ENCODE peak calls at places on chromosomes 2 and 18, in four cellular contexts. B is M059J; R is myocyte; U is activated naive CD8-positive, alpha-beta T cell treated with anti-CD3 and anti-CD28 coated beads, Interleukin-2, amount 50 U/mL, for 24 hours. K is an unnamed sample.

GRCh38 chr2:218962859-218963492 is 3.5 kb downstream of the CDK5R2 start:
- DNase-seq in B (peak), R (peak), U (peak), K (peak)

GRCh38 chr2:102301867-102302362 is 9.4 kb upstream of the IL1RL1 start:
- DNase-seq in R (peak), U (peak), B (no peak), K (peak)

GRCh38 chr2:17326717-17327116 is 191.5 kb downstream of the RAD51AP2 start:
- DNase-seq in B (no peak), U (no peak), R (no peak), K (no peak)

GRCh38 chr2:109719871-109720270 is 74.2 kb upstream of the RGPD5 start:
- DNase-seq in U (no peak), B (no peak), R (peak), K (peak)

GRCh38 chr2:151465771-151466170 is 56.1 kb downstream of the RIF1 start:
- DNase-seq in R (no peak), B (no peak), U (no peak), K (no peak)

GRCh38 chr2:221780281-221780688 is 208.2 kb upstream of the EPHA4 start:
- DNase-seq in U (no peak), R (no peak), B (peak), K (no peak)

GRCh38 chr2:136980303-136980702 is 215.0 kb downstream of the THSD7B start:
- DNase-seq in B (no peak), R (no peak), U (no peak), K (no peak)

GRCh38 chr2:15735738-15736326 is 144.2 kb downstream of the DDX1 start:
- DNase-seq in R (no peak), U (no peak), B (no peak), K (no peak)

GRCh38 chr2:25309402-25309801 is 32.3 kb downstream of the DNMT3A start:
- DNase-seq in B (no peak), R (peak), U (peak), K (no peak)

GRCh38 chr2:162029287-162029901 is 44.6 kb downstream of the DPP4 start:
- DNase-seq in U (no peak), B (peak), R (peak), K (no peak)

GRCh38 chr2:142131016-142131714 is at the start of gene LRP1B:
- DNase-seq in R (peak), U (no peak), B (peak), K (no peak)

GRCh38 chr2:44205169-44205568 is 36.5 kb downstream of the PPM1B start:
- DNase-seq in U (no peak), B (no peak), R (no peak), K (no peak)

GRCh38 chr18:61096231-61096630 is 237.0 kb upstream of the CDH20 start:
- DNase-seq in U (no peak), R (no peak), B (no peak), K (no peak)

GRCh38 chr2:233711312-233712008 is 1.2 kb upstream of the UGT1A5 start:
- DNase-seq in B (peak), R (peak), U (peak), K (peak)

GRCh38 chr2:102033750-102034682 is 42.3 kb downstream of the IL1R2 start:
- DNase-seq in B (no peak), U (no peak), R (peak), K (no peak)

GRCh38 chr18:58792086-58792485 is 72.6 kb upstream of the ZNF532 start:
- DNase-seq in U (no peak), R (no peak), B (no peak), K (no peak)

GRCh38 chr2:96098900-96099590 is 17.3 kb downstream of the ADRA2B start:
- DNase-seq in R (no peak), B (no peak), U (no peak), K (no peak)

GRCh38 chr18:23281626-23282436 is 146.5 kb downstream of the CABLES1 start:
- DNase-seq in R (no peak), U (no peak), B (peak), K (peak)

GRCh38 chr2:95356821-95357700 is 45.4 kb upstream of the FAHD2A start:
- DNase-seq in U (no peak), R (no peak), B (no peak), K (no peak)

GRCh38 chr18:23943903-23944624 is 70.5 kb upstream of the TTC39C start:
- DNase-seq in B (peak), R (no peak), U (no peak), K (no peak)

GRCh38 chr18:49479381-49480137 is 7.5 kb downstream of the C18orf32 start:
- DNase-seq in R (no peak), B (no peak), U (no peak), K (no peak)

GRCh38 chr2:112516801-112517200 is 25.5 kb upstream of the POLR1B start:
- DNase-seq in U (no peak), B (no peak), R (no peak), K (no peak)

GRCh38 chr2:237298323-237299118 is 115.4 kb downstream of the COL6A3 start:
- DNase-seq in R (peak), B (peak), U (no peak), K (peak)

GRCh38 chr2:196105956-196106355 is 37.3 kb upstream of the DNAH7 start:
- DNase-seq in B (no peak), U (no peak), R (no peak), K (no peak)